ENCODE peak calls at places on chromosome 20, in ten cellular contexts. G is AG10803, Q is spleen, B is uterus, L is kidney, U is GM10248, W is nephron progenitor cell, H is Calu3, Z is lower lobe of right lung, V is left ventricle myocardium inferior. C is an unnamed sample.

GRCh38 chr20:16241911-16242310 is 331.3 kb downstream of the KIF16B start:
- DNase-seq in G (no peak), Q (no peak), B (no peak), L (no peak), U (no peak), W (no peak), H (no peak), Z (no peak), V (no peak), C (no peak)

GRCh38 chr20:34754611-34755010 is 50.5 kb downstream of the TP53INP2 start:
- DNase-seq in G (no peak), Q (no peak), B (no peak), L (no peak), U (no peak), W (no peak), H (no peak), Z (no peak), V (no peak), C (no peak)

GRCh38 chr20:916825-917224 is 691 bp upstream of the ANGPT4 start:
- DNase-seq in G (no peak), Q (no peak), B (no peak), L (no peak), U (no peak), W (peak), H (no peak), Z (no peak), V (no peak), C (no peak)

GRCh38 chr20:24673678-24674570 is 204.5 kb downstream of the SYNDIG1 start:
- DNase-seq in G (peak), Q (peak), B (no peak), L (peak), U (no peak), W (no peak), H (no peak), Z (no peak), V (no peak), C (peak)

GRCh38 chr20:18831830-18832229 is 18.2 kb downstream of the SCP2D1 start:
- DNase-seq in G (peak), Q (no peak), B (peak), L (no peak), U (no peak), W (no peak), H (no peak), Z (no peak), V (no peak), C (no peak)

GRCh38 chr20:12113468-12114371 is 196.0 kb downstream of the BTBD3 start:
- DNase-seq in G (peak), Q (no peak), B (no peak), L (no peak), U (no peak), W (no peak), H (peak), Z (no peak), V (no peak), C (no peak)

GRCh38 chr20:57167971-57168693 is 98.3 kb downstream of the BMP7 start:
- DNase-seq in G (no peak), Q (peak), B (no peak), L (no peak), U (no peak), W (peak), H (no peak), Z (no peak), V (peak), C (no peak)

GRCh38 chr20:48858075-48858790 is 30.4 kb upstream of the PREX1 start:
- DNase-seq in G (no peak), Q (no peak), B (no peak), L (no peak), U (no peak), W (no peak), H (no peak), Z (peak), V (no peak), C (no peak)

GRCh38 chr20:57434390-57434700 is 43.1 kb downstream of the RBM38 start:
- DNase-seq in G (no peak), Q (peak), B (no peak), L (no peak), U (no peak), W (no peak), H (no peak), Z (no peak), V (no peak), C (no peak)

GRCh38 chr20:32888636-32889035 is 29.9 kb downstream of the EFCAB8 start:
- DNase-seq in G (no peak), Q (no peak), B (no peak), L (no peak), U (no peak), W (no peak), H (no peak), Z (no peak), V (no peak), C (no peak)

GRCh38 chr20:50281831-50282591 is 91.4 kb downstream of the CEBPB start:
- DNase-seq in G (no peak), Q (no peak), B (no peak), L (peak), U (no peak), W (peak), H (no peak), Z (no peak), V (no peak), C (no peak)

GRCh38 chr20:57649617-57650015 is 29.4 kb upstream of the ZBP1 start:
- DNase-seq in G (no peak), Q (peak), B (no peak), L (peak), U (no peak), W (no peak), H (peak), Z (peak), V (no peak), C (peak)

GRCh38 chr20:51221791-51222408 is 199.0 kb upstream of the KCNG1 start:
- DNase-seq in G (peak), Q (no peak), B (no peak), L (no peak), U (no peak), W (peak), H (peak), Z (no peak), V (no peak), C (no peak)

GRCh38 chr20:56391596-56392281 is at the start of gene AURKA:
- DNase-seq in G (no peak), Q (no peak), B (no peak), L (no peak), U (no peak), W (peak), H (no peak), Z (no peak), V (no peak), C (no peak)

GRCh38 chr20:59701236-59701635 is 96.9 kb downstream of the PHACTR3 start:
- DNase-seq in G (no peak), Q (no peak), B (no peak), L (no peak), U (no peak), W (no peak), H (no peak), Z (no peak), V (no peak), C (no peak)

GRCh38 chr20:34891166-34892062 is 15.0 kb downstream of the ACSS2 start:
- DNase-seq in G (peak), Q (no peak), B (no peak), L (no peak), U (no peak), W (no peak), H (no peak), Z (no peak), V (no peak), C (no peak)

GRCh38 chr20:31861346-31862156 is 8.8 kb downstream of the DUSP15 start:
- DNase-seq in G (peak), Q (peak), B (peak), L (peak), U (peak), W (peak), H (peak), Z (peak), V (peak), C (peak)

GRCh38 chr20:46709459-46710148 is at the start of gene SLC2A10:
- DNase-seq in G (peak), Q (no peak), B (peak), L (peak), U (no peak), W (peak), H (peak), Z (peak), V (peak), C (no peak)

GRCh38 chr20:58524814-58525213 is 9.6 kb upstream of the APCDD1L start:
- DNase-seq in G (peak), Q (no peak), B (no peak), L (no peak), U (no peak), W (no peak), H (no peak), Z (no peak), V (no peak), C (no peak)

GRCh38 chr20:8388146-8388545 is 256.1 kb downstream of the PLCB1 start:
- DNase-seq in G (peak), Q (no peak), B (no peak), L (no peak), U (no peak), W (no peak), H (no peak), Z (no peak), V (no peak), C (no peak)

GRCh38 chr20:41475507-41475906 is 108.9 kb upstream of the EMILIN3 start:
- DNase-seq in G (peak), Q (no peak), B (no peak), L (no peak), U (no peak), W (no peak), H (no peak), Z (no peak), V (no peak), C (no peak)

GRCh38 chr20:555933-556332 is 12.3 kb upstream of the CSNK2A1 start:
- DNase-seq in G (no peak), Q (no peak), B (no peak), L (no peak), U (no peak), W (no peak), H (no peak), Z (no peak), V (peak), C (no peak)

GRCh38 chr20:23399568-23400241 is 21.6 kb downstream of the NAPB start:
- DNase-seq in G (peak), Q (no peak), B (no peak), L (no peak), U (peak), W (no peak), H (no peak), Z (no peak), V (no peak), C (no peak)

GRCh38 chr20:1456300-1456699 is 10.3 kb downstream of the NSFL1C start:
- DNase-seq in G (peak), Q (no peak), B (no peak), L (no peak), U (no peak), W (no peak), H (no peak), Z (no peak), V (no peak), C (no peak)

GRCh38 chr20:33862709-33863403 is 51.7 kb downstream of the CHMP4B start:
- DNase-seq in G (peak), Q (peak), B (peak), L (peak), U (peak), W (peak), H (peak), Z (peak), V (peak), C (no peak)

GRCh38 chr20:17228624-17229061 is 1.8 kb downstream of the PCSK2 start:
- DNase-seq in G (no peak), Q (peak), B (no peak), L (peak), U (no peak), W (peak), H (no peak), Z (peak), V (no peak), C (peak)

GRCh38 chr20:31715766-31716165 is 6.9 kb downstream of the BCL2L1 start:
- DNase-seq in G (no peak), Q (no peak), B (no peak), L (no peak), U (no peak), W (no peak), H (no peak), Z (no peak), V (no peak), C (no peak)

GRCh38 chr20:10637062-10637559 is 36.7 kb downstream of the JAG1 start:
- DNase-seq in G (peak), Q (no peak), B (no peak), L (peak), U (no peak), W (no peak), H (no peak), Z (no peak), V (no peak), C (no peak)

GRCh38 chr20:36279362-36279761 is 26.8 kb upstream of the DLGAP4 start:
- DNase-seq in G (no peak), Q (no peak), B (no peak), L (no peak), U (no peak), W (no peak), H (no peak), Z (no peak), V (no peak), C (no peak)

GRCh38 chr20:36362978-36363713 is 57.0 kb downstream of the DLGAP4 start:
- DNase-seq in G (no peak), Q (no peak), B (no peak), L (no peak), U (no peak), W (no peak), H (no peak), Z (no peak), V (no peak), C (no peak)

GRCh38 chr20:56359212-56360132 is 698 bp downstream of the FAM210B start:
- DNase-seq in G (peak), Q (peak), B (peak), L (peak), U (peak), W (peak), H (peak), Z (peak), V (peak), C (no peak)

GRCh38 chr20:17794400-17794799 is 94.6 kb downstream of the BANF2 start:
- DNase-seq in G (no peak), Q (no peak), B (no peak), L (no peak), U (no peak), W (no peak), H (no peak), Z (no peak), V (no peak), C (no peak)

GRCh38 chr20:6595704-6596103 is 171.8 kb upstream of the BMP2 start:
- DNase-seq in G (peak), Q (no peak), B (no peak), L (no peak), U (no peak), W (no peak), H (no peak), Z (no peak), V (no peak), C (no peak)

GRCh38 chr20:35039146-35039545 is 53.5 kb downstream of the TRPC4AP start:
- DNase-seq in G (no peak), Q (no peak), B (no peak), L (no peak), U (no peak), W (no peak), H (peak), Z (peak), V (no peak), C (no peak)

GRCh38 chr20:49282584-49283171 is 4.8 kb upstream of the ZNFX1 start:
- DNase-seq in G (no peak), Q (no peak), B (no peak), L (no peak), U (no peak), W (no peak), H (no peak), Z (no peak), V (no peak), C (no peak)

GRCh38 chr20:31712564-31713311 is 9.9 kb downstream of the BCL2L1 start:
- DNase-seq in G (peak), Q (peak), B (peak), L (peak), U (no peak), W (no peak), H (peak), Z (peak), V (peak), C (no peak)

GRCh38 chr20:30812739-30813411 is 444.6 kb upstream of the DEFB115 start:
- DNase-seq in G (no peak), Q (peak), B (no peak), L (no peak), U (peak), W (no peak), H (no peak), Z (no peak), V (no peak), C (peak)

GRCh38 chr20:22207280-22207679 is 377.1 kb downstream of the FOXA2 start:
- DNase-seq in G (no peak), Q (no peak), B (no peak), L (no peak), U (no peak), W (no peak), H (no peak), Z (no peak), V (no peak), C (no peak)

GRCh38 chr20:45823949-45824835 is 2.9 kb downstream of the TNNC2 start:
- DNase-seq in G (peak), Q (peak), B (no peak), L (peak), U (peak), W (peak), H (peak), Z (peak), V (peak), C (no peak)

GRCh38 chr20:37543828-37544227 is 16.2 kb upstream of the BLCAP start:
- DNase-seq in G (peak), Q (no peak), B (no peak), L (no peak), U (no peak), W (no peak), H (peak), Z (no peak), V (no peak), C (no peak)
- TF ChIP-seq CTCF in G (peak), Q (no peak), B (no peak), L (peak), U (no peak), W (peak), H (peak), Z (no peak), V (peak), C (peak)

GRCh38 chr20:63955281-63955845 is 853 bp downstream of the UCKL1 start:
- DNase-seq in G (peak), Q (no peak), B (no peak), L (peak), U (peak), W (peak), H (peak), Z (peak), V (peak), C (no peak)
- TF ChIP-seq CTCF in G (peak), Q (peak), B (peak), L (peak), U (peak), W (peak), H (peak), Z (peak), V (peak), C (peak)

GRCh38 chr20:54195483-54196472 is 12.1 kb upstream of the PFDN4 start:
- DNase-seq in G (no peak), Q (no peak), B (no peak), L (no peak), U (no peak), W (no peak), H (no peak), Z (no peak), V (no peak), C (no peak)

GRCh38 chr20:54199283-54199682 is 8.6 kb upstream of the PFDN4 start:
- DNase-seq in G (no peak), Q (no peak), B (no peak), L (no peak), U (no peak), W (no peak), H (no peak), Z (no peak), V (no peak), C (no peak)

GRCh38 chr20:54193817-54194216 is 14.1 kb upstream of the PFDN4 start:
- DNase-seq in G (no peak), Q (no peak), B (no peak), L (no peak), U (no peak), W (no peak), H (no peak), Z (no peak), V (no peak), C (no peak)

GRCh38 chr20:54197621-54198604 is 10.0 kb upstream of the PFDN4 start:
- DNase-seq in G (peak), Q (no peak), B (no peak), L (no peak), U (no peak), W (no peak), H (peak), Z (no peak), V (no peak), C (no peak)

DNA sequence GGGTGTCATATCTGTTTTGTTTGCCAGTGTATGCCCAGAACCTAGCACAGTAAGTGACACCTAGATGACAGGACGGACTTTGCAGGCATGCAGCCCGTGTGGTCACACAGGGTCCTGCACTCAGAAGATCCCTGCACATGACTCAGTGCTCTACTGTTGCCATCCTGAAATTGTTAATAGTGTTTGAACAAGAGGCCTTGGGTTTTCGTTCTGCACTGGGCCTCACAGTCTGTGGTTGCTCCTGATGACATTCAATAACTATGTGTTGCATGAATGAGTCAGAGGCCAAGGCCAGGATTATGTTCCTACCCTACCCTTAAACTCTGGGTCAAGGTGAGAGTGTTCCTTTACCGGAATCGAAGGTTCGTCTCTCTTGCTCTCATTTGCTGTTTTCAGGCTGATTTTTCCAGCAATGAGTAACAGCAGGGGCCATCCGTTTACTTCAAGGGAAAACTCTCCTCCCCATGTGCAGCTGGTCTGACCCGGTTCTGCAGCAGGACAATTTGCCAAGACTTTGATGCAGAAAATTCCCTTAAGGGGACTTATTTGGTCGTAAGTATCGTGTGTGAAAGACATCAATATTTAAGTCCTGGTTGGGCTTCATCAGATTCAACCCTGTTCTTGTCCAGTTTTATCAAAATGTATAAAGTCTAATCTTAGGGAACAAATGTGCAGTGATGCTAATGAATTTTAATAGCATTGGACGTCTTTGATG is 13.0 kb upstream of the PFDN4 start:
- DNase-seq in G (peak), Q (no peak), B (no peak), L (no peak), U (no peak), W (no peak), H (peak), Z (no peak), V (no peak), C (no peak)
- TF ChIP-seq CTCF in G (peak), Q (no peak), B (no peak), L (no peak), U (no peak), W (no peak), H (peak), Z (no peak), V (no peak), C (no peak)

GRCh38 chr20:44599715-44600114 is 17.3 kb downstream of the PKIG start:
- DNase-seq in G (no peak), Q (no peak), B (no peak), L (no peak), U (no peak), W (no peak), H (no peak), Z (no peak), V (no peak), C (no peak)

GRCh38 chr20:44597930-44598329 is 15.6 kb downstream of the PKIG start:
- DNase-seq in G (no peak), Q (no peak), B (no peak), L (no peak), U (no peak), W (no peak), H (no peak), Z (no peak), V (no peak), C (no peak)

GRCh38 chr20:44600301-44600700 is 17.9 kb downstream of the PKIG start:
- DNase-seq in G (no peak), Q (no peak), B (no peak), L (no peak), U (no peak), W (no peak), H (no peak), Z (no peak), V (no peak), C (no peak)

GRCh38 chr20:44597516-44597915 is 15.1 kb downstream of the PKIG start:
- DNase-seq in G (no peak), Q (no peak), B (no peak), L (no peak), U (no peak), W (no peak), H (no peak), Z (no peak), V (no peak), C (no peak)

DNA sequence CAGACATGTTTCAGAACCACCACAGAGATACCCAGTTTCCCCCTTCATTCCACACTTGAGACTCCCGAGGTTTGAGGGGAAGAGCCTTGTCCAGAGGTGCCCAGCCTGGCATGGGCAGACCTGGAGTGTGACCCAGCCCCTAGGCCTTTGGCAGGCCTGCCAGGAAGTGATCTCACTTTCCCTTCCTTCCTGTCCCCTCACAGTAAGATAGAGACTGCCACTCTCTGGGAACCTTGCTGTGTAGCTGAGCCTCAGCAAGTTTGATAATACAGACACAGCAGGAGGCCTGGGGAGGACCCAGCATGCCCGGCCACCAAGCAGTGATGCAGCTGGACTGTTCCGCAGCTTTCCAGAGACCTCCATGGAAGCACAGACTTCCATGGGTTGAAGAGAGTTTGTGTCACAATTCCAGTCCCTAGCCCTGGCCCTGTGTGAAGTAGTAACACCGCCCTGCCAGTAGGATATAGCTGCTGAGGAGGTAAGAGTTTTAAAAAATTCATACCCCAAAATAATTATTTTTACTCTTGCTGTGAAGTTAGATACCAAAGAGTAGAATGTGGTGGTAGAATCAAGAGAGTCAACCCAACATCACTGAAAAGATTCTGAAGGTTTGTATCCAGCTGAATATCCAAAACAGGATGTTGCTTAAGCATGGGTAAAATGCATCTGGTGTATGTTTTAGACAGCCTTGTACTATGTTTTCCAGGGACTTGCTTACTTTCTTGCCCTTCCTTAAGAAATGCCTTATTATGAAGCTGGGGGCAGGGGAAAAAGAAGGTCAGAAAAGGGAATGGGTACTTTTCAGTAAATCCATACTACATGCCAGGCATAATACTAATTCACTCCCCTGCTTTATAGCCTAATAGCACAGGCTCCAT is 16.3 kb downstream of the PKIG start:
- DNase-seq in G (peak), Q (peak), B (peak), L (no peak), U (no peak), W (no peak), H (no peak), Z (no peak), V (peak), C (no peak)
- TF ChIP-seq CTCF in G (no peak), Q (peak), B (no peak), L (no peak), U (peak), W (no peak), H (no peak), Z (peak), V (peak), C (peak)

C was measured in chondrocyte.